ENCODE peak calls at places on chromosomes 11 and 22, in ten cellular contexts. One of them, this sample, is unnamed.

GRCh38 chr22:19810381-19811141 is 44.1 kb downstream of the GNB1L start:
- DNase-seq in breast epithelium: no peak
- DNase-seq in endothelial cell of umbilical vein: peak
- DNase-seq in prostate gland: no peak
- DNase-seq in vagina: no peak
- DNase-seq in upper lobe of left lung: peak
- DNase-seq in spleen: peak
- DNase-seq in stomach: no peak
- DNase-seq in HepG2: no peak
- DNase-seq in sigmoid colon: peak
- DNase-seq in this sample: no peak

GRCh38 chr22:20034143-20034542 is 13.2 kb downstream of the TANGO2 start:
- DNase-seq in spleen: no peak
- DNase-seq in endothelial cell of umbilical vein: no peak
- DNase-seq in prostate gland: no peak
- DNase-seq in HepG2: no peak
- DNase-seq in sigmoid colon: no peak
- DNase-seq in upper lobe of left lung: no peak
- DNase-seq in vagina: no peak
- DNase-seq in stomach: no peak
- DNase-seq in breast epithelium: no peak
- DNase-seq in this sample: no peak

GRCh38 chr22:30921108-30921507 is 47.5 kb downstream of the MORC2 start:
- DNase-seq in sigmoid colon: peak
- DNase-seq in vagina: no peak
- DNase-seq in upper lobe of left lung: no peak
- DNase-seq in stomach: no peak
- DNase-seq in endothelial cell of umbilical vein: no peak
- DNase-seq in HepG2: no peak
- DNase-seq in breast epithelium: no peak
- DNase-seq in spleen: no peak
- DNase-seq in prostate gland: no peak
- DNase-seq in this sample: no peak

GRCh38 chr11:19226378-19227195 is 14.2 kb downstream of the E2F8 start:
- DNase-seq in sigmoid colon: no peak
- DNase-seq in upper lobe of left lung: no peak
- DNase-seq in prostate gland: no peak
- DNase-seq in spleen: no peak
- DNase-seq in vagina: no peak
- DNase-seq in breast epithelium: no peak
- DNase-seq in stomach: no peak
- DNase-seq in endothelial cell of umbilical vein: no peak
- DNase-seq in HepG2: no peak
- DNase-seq in this sample: no peak

GRCh38 chr22:50684501-50684900 is 11.9 kb downstream of the SHANK3 start:
- DNase-seq in HepG2: no peak
- DNase-seq in sigmoid colon: no peak
- DNase-seq in upper lobe of left lung: no peak
- DNase-seq in vagina: peak
- DNase-seq in breast epithelium: no peak
- DNase-seq in endothelial cell of umbilical vein: no peak
- DNase-seq in stomach: peak
- DNase-seq in spleen: peak
- DNase-seq in prostate gland: no peak
- DNase-seq in this sample: no peak

GRCh38 chr11:9752091-9752490 is 88.2 kb downstream of the SWAP70 start:
- DNase-seq in upper lobe of left lung: no peak
- DNase-seq in prostate gland: no peak
- DNase-seq in breast epithelium: no peak
- DNase-seq in stomach: peak
- DNase-seq in sigmoid colon: no peak
- DNase-seq in HepG2: peak
- DNase-seq in vagina: no peak
- DNase-seq in endothelial cell of umbilical vein: no peak
- DNase-seq in spleen: no peak
- DNase-seq in this sample: no peak

GRCh38 chr11:88016392-88017020 is 158.7 kb downstream of the RAB38 start:
- DNase-seq in vagina: no peak
- DNase-seq in stomach: peak
- DNase-seq in upper lobe of left lung: peak
- DNase-seq in breast epithelium: peak
- DNase-seq in HepG2: peak
- DNase-seq in spleen: no peak
- DNase-seq in prostate gland: peak
- DNase-seq in sigmoid colon: peak
- DNase-seq in endothelial cell of umbilical vein: peak
- DNase-seq in this sample: peak

GRCh38 chr22:30575011-30575671 is 676 bp upstream of the GAL3ST1 start:
- DNase-seq in prostate gland: no peak
- DNase-seq in vagina: no peak
- DNase-seq in HepG2: no peak
- DNase-seq in sigmoid colon: no peak
- DNase-seq in endothelial cell of umbilical vein: no peak
- DNase-seq in stomach: peak
- DNase-seq in spleen: no peak
- DNase-seq in breast epithelium: peak
- DNase-seq in upper lobe of left lung: peak
- DNase-seq in this sample: no peak

GRCh38 chr11:44530413-44531115 is 34.9 kb upstream of the CD82 start:
- DNase-seq in endothelial cell of umbilical vein: no peak
- DNase-seq in sigmoid colon: no peak
- DNase-seq in spleen: no peak
- DNase-seq in stomach: no peak
- DNase-seq in prostate gland: no peak
- DNase-seq in upper lobe of left lung: no peak
- DNase-seq in breast epithelium: no peak
- DNase-seq in HepG2: no peak
- DNase-seq in vagina: no peak
- DNase-seq in this sample: no peak

GRCh38 chr11:47616726-47617416 is 22.7 kb upstream of the C1QTNF4 start:
- DNase-seq in spleen: no peak
- DNase-seq in prostate gland: no peak
- DNase-seq in HepG2: peak
- DNase-seq in stomach: no peak
- DNase-seq in sigmoid colon: peak
- DNase-seq in breast epithelium: no peak
- DNase-seq in vagina: no peak
- DNase-seq in upper lobe of left lung: no peak
- DNase-seq in endothelial cell of umbilical vein: peak
- DNase-seq in this sample: peak

GRCh38 chr11:69524291-69524882 is 42.9 kb downstream of the LINC01488 start:
- DNase-seq in HepG2: no peak
- DNase-seq in spleen: peak
- DNase-seq in vagina: no peak
- DNase-seq in sigmoid colon: peak
- DNase-seq in breast epithelium: no peak
- DNase-seq in prostate gland: no peak
- DNase-seq in upper lobe of left lung: peak
- DNase-seq in stomach: no peak
- DNase-seq in endothelial cell of umbilical vein: no peak
- DNase-seq in this sample: no peak

GRCh38 chr11:126518130-126518995 is 162.9 kb downstream of the ST3GAL4 start:
- DNase-seq in spleen: peak
- DNase-seq in endothelial cell of umbilical vein: no peak
- DNase-seq in upper lobe of left lung: no peak
- DNase-seq in breast epithelium: no peak
- DNase-seq in stomach: no peak
- DNase-seq in sigmoid colon: peak
- DNase-seq in prostate gland: no peak
- DNase-seq in HepG2: no peak
- DNase-seq in vagina: no peak
- DNase-seq in this sample: no peak

GRCh38 chr11:133835258-133836075 is 9.8 kb downstream of the SPATA19 start:
- DNase-seq in HepG2: peak
- DNase-seq in breast epithelium: peak
- DNase-seq in upper lobe of left lung: peak
- DNase-seq in prostate gland: peak
- DNase-seq in endothelial cell of umbilical vein: peak
- DNase-seq in stomach: no peak
- DNase-seq in vagina: peak
- DNase-seq in sigmoid colon: no peak
- DNase-seq in spleen: no peak
- DNase-seq in this sample: no peak

GRCh38 chr11:8728566-8728965 is 46.0 kb downstream of the RPL27A start:
- DNase-seq in HepG2: no peak
- DNase-seq in spleen: no peak
- DNase-seq in endothelial cell of umbilical vein: no peak
- DNase-seq in sigmoid colon: no peak
- DNase-seq in prostate gland: no peak
- DNase-seq in stomach: no peak
- DNase-seq in upper lobe of left lung: no peak
- DNase-seq in vagina: no peak
- DNase-seq in breast epithelium: no peak
- DNase-seq in this sample: no peak
- TF ChIP-seq POLR2AphosphoS5 in HepG2: no peak
- TF ChIP-seq POLR2AphosphoS5 in spleen: no peak
- TF ChIP-seq POLR2AphosphoS5 in endothelial cell of umbilical vein: no peak
- TF ChIP-seq POLR2AphosphoS5 in sigmoid colon: peak
- TF ChIP-seq POLR2AphosphoS5 in prostate gland: no peak
- TF ChIP-seq POLR2AphosphoS5 in stomach: peak
- TF ChIP-seq POLR2AphosphoS5 in upper lobe of left lung: no peak
- TF ChIP-seq POLR2AphosphoS5 in vagina: no peak
- TF ChIP-seq POLR2AphosphoS5 in breast epithelium: no peak
- TF ChIP-seq POLR2AphosphoS5 in this sample: no peak

GRCh38 chr11:58577441-58578135 is 1.3 kb upstream of the ZFP91 start:
- DNase-seq in prostate gland: no peak
- DNase-seq in breast epithelium: no peak
- DNase-seq in sigmoid colon: peak
- DNase-seq in HepG2: peak
- DNase-seq in upper lobe of left lung: peak
- DNase-seq in spleen: peak
- DNase-seq in vagina: no peak
- DNase-seq in stomach: peak
- DNase-seq in endothelial cell of umbilical vein: peak
- DNase-seq in this sample: peak
- TF ChIP-seq POLR2A in prostate gland: peak
- TF ChIP-seq POLR2A in breast epithelium: peak
- TF ChIP-seq POLR2A in sigmoid colon: peak
- TF ChIP-seq POLR2A in HepG2: peak
- TF ChIP-seq POLR2A in upper lobe of left lung: peak
- TF ChIP-seq POLR2A in spleen: no peak
- TF ChIP-seq POLR2A in vagina: peak
- TF ChIP-seq POLR2A in stomach: no peak
- TF ChIP-seq POLR2A in endothelial cell of umbilical vein: peak
- TF ChIP-seq POLR2A in this sample: peak

GRCh38 chr11:94469416-94469815 is 24.2 kb downstream of the MRE11 start:
- DNase-seq in sigmoid colon: no peak
- DNase-seq in spleen: no peak
- DNase-seq in endothelial cell of umbilical vein: no peak
- DNase-seq in upper lobe of left lung: no peak
- DNase-seq in stomach: no peak
- DNase-seq in breast epithelium: no peak
- DNase-seq in vagina: no peak
- DNase-seq in prostate gland: no peak
- DNase-seq in HepG2: no peak
- DNase-seq in this sample: no peak
- H3K27ac ChIP-seq in sigmoid colon: no peak
- H3K27ac ChIP-seq in spleen: no peak
- H3K27ac ChIP-seq in endothelial cell of umbilical vein: no peak
- H3K27ac ChIP-seq in upper lobe of left lung: no peak
- H3K27ac ChIP-seq in stomach: no peak
- H3K27ac ChIP-seq in breast epithelium: no peak
- H3K27ac ChIP-seq in vagina: no peak
- H3K27ac ChIP-seq in prostate gland: no peak
- H3K27ac ChIP-seq in HepG2: no peak
- H3K27ac ChIP-seq in this sample: no peak

GRCh38 chr11:12507391-12507790 is 130.0 kb downstream of the PARVA start:
- DNase-seq in prostate gland: no peak
- DNase-seq in sigmoid colon: no peak
- DNase-seq in stomach: no peak
- DNase-seq in vagina: no peak
- DNase-seq in HepG2: no peak
- DNase-seq in breast epithelium: no peak
- DNase-seq in upper lobe of left lung: no peak
- DNase-seq in endothelial cell of umbilical vein: no peak
- DNase-seq in spleen: no peak
- DNase-seq in this sample: no peak
- TF ChIP-seq POLR2AphosphoS5 in prostate gland: no peak
- TF ChIP-seq POLR2AphosphoS5 in sigmoid colon: no peak
- TF ChIP-seq POLR2AphosphoS5 in stomach: no peak
- TF ChIP-seq POLR2AphosphoS5 in vagina: no peak
- TF ChIP-seq POLR2AphosphoS5 in HepG2: no peak
- TF ChIP-seq POLR2AphosphoS5 in breast epithelium: no peak
- TF ChIP-seq POLR2AphosphoS5 in upper lobe of left lung: no peak
- TF ChIP-seq POLR2AphosphoS5 in endothelial cell of umbilical vein: no peak
- TF ChIP-seq POLR2AphosphoS5 in spleen: no peak
- TF ChIP-seq POLR2AphosphoS5 in this sample: no peak

GRCh38 chr11:102623128-102623527 is 2.0 kb downstream of the MMP20 start:
- DNase-seq in prostate gland: no peak
- DNase-seq in endothelial cell of umbilical vein: no peak
- DNase-seq in HepG2: no peak
- DNase-seq in upper lobe of left lung: no peak
- DNase-seq in sigmoid colon: no peak
- DNase-seq in vagina: no peak
- DNase-seq in breast epithelium: no peak
- DNase-seq in stomach: no peak
- DNase-seq in spleen: no peak
- DNase-seq in this sample: no peak

GRCh38 chr11:102626686-102627085 is 1.6 kb upstream of the MMP20 start:
- DNase-seq in stomach: no peak
- DNase-seq in sigmoid colon: no peak
- DNase-seq in vagina: no peak
- DNase-seq in endothelial cell of umbilical vein: no peak
- DNase-seq in breast epithelium: no peak
- DNase-seq in spleen: no peak
- DNase-seq in prostate gland: no peak
- DNase-seq in HepG2: no peak
- DNase-seq in upper lobe of left lung: no peak
- DNase-seq in this sample: no peak

GRCh38 chr11:102622258-102622657 is 2.9 kb downstream of the MMP20 start:
- DNase-seq in HepG2: peak
- DNase-seq in stomach: no peak
- DNase-seq in sigmoid colon: no peak
- DNase-seq in vagina: no peak
- DNase-seq in breast epithelium: no peak
- DNase-seq in prostate gland: no peak
- DNase-seq in spleen: no peak
- DNase-seq in endothelial cell of umbilical vein: no peak
- DNase-seq in upper lobe of left lung: no peak
- DNase-seq in this sample: no peak

GRCh38 chr11:102623998-102624397 is 1.1 kb downstream of the MMP20 start:
- DNase-seq in prostate gland: no peak
- DNase-seq in HepG2: no peak
- DNase-seq in endothelial cell of umbilical vein: no peak
- DNase-seq in upper lobe of left lung: no peak
- DNase-seq in spleen: no peak
- DNase-seq in vagina: no peak
- DNase-seq in breast epithelium: no peak
- DNase-seq in stomach: no peak
- DNase-seq in sigmoid colon: no peak
- DNase-seq in this sample: no peak

DNA sequence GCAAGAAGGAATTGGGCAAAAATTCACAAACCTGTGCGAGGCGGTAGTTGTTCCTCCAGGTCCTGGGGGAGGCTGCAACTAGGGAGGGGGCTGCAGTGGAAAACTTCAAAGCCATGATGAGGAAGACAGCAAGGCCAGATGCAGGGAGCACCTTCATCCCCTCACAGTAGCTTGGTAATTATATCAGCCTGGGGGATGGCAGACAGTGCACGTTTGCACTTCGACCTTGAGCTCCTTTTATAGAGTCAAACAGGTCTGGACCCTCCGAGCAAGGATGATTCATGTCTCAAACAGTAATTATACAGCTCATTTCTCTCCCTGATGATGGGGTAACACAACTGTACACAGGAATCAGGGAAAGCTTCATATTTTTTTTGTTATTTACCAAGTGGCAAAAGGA is at the start of gene MMP20:
- DNase-seq in endothelial cell of umbilical vein: no peak
- DNase-seq in upper lobe of left lung: no peak
- DNase-seq in breast epithelium: no peak
- DNase-seq in prostate gland: no peak
- DNase-seq in sigmoid colon: no peak
- DNase-seq in HepG2: peak
- DNase-seq in spleen: no peak
- DNase-seq in vagina: no peak
- DNase-seq in stomach: no peak
- DNase-seq in this sample: no peak
- TF ChIP-seq POLR2A in endothelial cell of umbilical vein: no peak
- TF ChIP-seq POLR2A in upper lobe of left lung: no peak
- TF ChIP-seq POLR2A in breast epithelium: no peak
- TF ChIP-seq POLR2A in prostate gland: no peak
- TF ChIP-seq POLR2A in sigmoid colon: no peak
- TF ChIP-seq POLR2A in HepG2: no peak
- TF ChIP-seq POLR2A in spleen: no peak
- TF ChIP-seq POLR2A in vagina: no peak
- TF ChIP-seq POLR2A in stomach: no peak
- TF ChIP-seq POLR2A in this sample: no peak

This sample was measured in transverse colon.